ENCODE peak calls at places on chromosomes 6 and 20, in nine cellular contexts. One of them, this sample, is unnamed.

GRCh38 chr6:148999921-149000589 is 253.2 kb downstream of the UST start:
- DNase-seq in GM23248: peak; percentile 91
- DNase-seq in trophoblast cell: no peak
- DNase-seq in astrocyte of the cerebellum: peak; percentile 78
- DNase-seq in fibroblast of pulmonary artery: peak; percentile 88
- DNase-seq in neural progenitor cell: no peak
- DNase-seq in Caco-2: no peak
- DNase-seq in upper lobe of right lung: no peak
- DNase-seq in fibroblast of mammary gland: peak; percentile 89
- DNase-seq in this sample: no peak

GRCh38 chr6:10205892-10206291 is 209.0 kb downstream of the TFAP2A start:
- DNase-seq in GM23248: no peak
- DNase-seq in trophoblast cell: no peak
- DNase-seq in astrocyte of the cerebellum: no peak
- DNase-seq in fibroblast of pulmonary artery: no peak
- DNase-seq in neural progenitor cell: no peak
- DNase-seq in Caco-2: no peak
- DNase-seq in upper lobe of right lung: no peak
- DNase-seq in fibroblast of mammary gland: no peak
- DNase-seq in this sample: no peak

GRCh38 chr20:8246701-8247100 is 114.6 kb downstream of the PLCB1 start:
- DNase-seq in GM23248: no peak
- DNase-seq in trophoblast cell: no peak
- DNase-seq in astrocyte of the cerebellum: no peak
- DNase-seq in fibroblast of pulmonary artery: no peak
- DNase-seq in neural progenitor cell: no peak
- DNase-seq in Caco-2: no peak
- DNase-seq in upper lobe of right lung: no peak
- DNase-seq in fibroblast of mammary gland: no peak
- DNase-seq in this sample: no peak

GRCh38 chr6:158926429-158926828 is 73.6 kb downstream of the RSPH3 start:
- DNase-seq in GM23248: peak; percentile 74
- DNase-seq in trophoblast cell: peak; percentile 46
- DNase-seq in astrocyte of the cerebellum: no peak
- DNase-seq in fibroblast of pulmonary artery: peak; percentile 44
- DNase-seq in neural progenitor cell: no peak
- DNase-seq in Caco-2: no peak
- DNase-seq in upper lobe of right lung: no peak
- DNase-seq in fibroblast of mammary gland: peak; percentile 59
- DNase-seq in this sample: no peak

GRCh38 chr20:24746351-24746685 is 202.8 kb upstream of the CST7 start:
- DNase-seq in GM23248: no peak
- DNase-seq in trophoblast cell: no peak
- DNase-seq in astrocyte of the cerebellum: no peak
- DNase-seq in fibroblast of pulmonary artery: no peak
- DNase-seq in neural progenitor cell: no peak
- DNase-seq in Caco-2: no peak
- DNase-seq in upper lobe of right lung: no peak
- DNase-seq in fibroblast of mammary gland: no peak
- DNase-seq in this sample: peak; percentile 48

GRCh38 chr20:62645613-62646012 is 3.3 kb downstream of the SLCO4A1 start:
- DNase-seq in GM23248: no peak
- DNase-seq in trophoblast cell: no peak
- DNase-seq in astrocyte of the cerebellum: no peak
- DNase-seq in fibroblast of pulmonary artery: no peak
- DNase-seq in neural progenitor cell: no peak
- DNase-seq in Caco-2: no peak
- DNase-seq in upper lobe of right lung: no peak
- DNase-seq in fibroblast of mammary gland: no peak
- DNase-seq in this sample: no peak

GRCh38 chr20:9160760-9161159 is 91.9 kb downstream of the PLCB4 start:
- DNase-seq in GM23248: peak; percentile 32
- DNase-seq in trophoblast cell: no peak
- DNase-seq in astrocyte of the cerebellum: no peak
- DNase-seq in fibroblast of pulmonary artery: no peak
- DNase-seq in neural progenitor cell: no peak
- DNase-seq in Caco-2: no peak
- DNase-seq in upper lobe of right lung: no peak
- DNase-seq in fibroblast of mammary gland: peak; percentile 36
- DNase-seq in this sample: no peak

GRCh38 chr20:46523696-46524328 is 10.5 kb upstream of the ZNF334 start:
- DNase-seq in GM23248: peak; percentile 30
- DNase-seq in trophoblast cell: no peak
- DNase-seq in astrocyte of the cerebellum: no peak
- DNase-seq in fibroblast of pulmonary artery: peak; percentile 25
- DNase-seq in neural progenitor cell: peak; percentile 62
- DNase-seq in Caco-2: peak; percentile 59
- DNase-seq in upper lobe of right lung: no peak
- DNase-seq in fibroblast of mammary gland: peak; percentile 20
- DNase-seq in this sample: no peak

GRCh38 chr6:7529141-7529540 is 12.3 kb upstream of the DSP start:
- DNase-seq in GM23248: no peak
- DNase-seq in trophoblast cell: no peak
- DNase-seq in astrocyte of the cerebellum: no peak
- DNase-seq in fibroblast of pulmonary artery: no peak
- DNase-seq in neural progenitor cell: no peak
- DNase-seq in Caco-2: no peak
- DNase-seq in upper lobe of right lung: no peak
- DNase-seq in fibroblast of mammary gland: no peak
- DNase-seq in this sample: no peak

GRCh38 chr20:62066339-62066982 is 780 bp upstream of the TAF4 start:
- DNase-seq in GM23248: peak; percentile 66
- DNase-seq in trophoblast cell: peak; percentile 56
- DNase-seq in astrocyte of the cerebellum: no peak
- DNase-seq in fibroblast of pulmonary artery: peak; percentile 28
- DNase-seq in neural progenitor cell: peak; percentile 88
- DNase-seq in Caco-2: peak; percentile 92
- DNase-seq in upper lobe of right lung: peak; percentile 81
- DNase-seq in fibroblast of mammary gland: no peak
- DNase-seq in this sample: peak; percentile 95

GRCh38 chr6:39197521-39198500 is 31.5 kb downstream of the KCNK5 start:
- DNase-seq in GM23248: no peak
- DNase-seq in trophoblast cell: no peak
- DNase-seq in astrocyte of the cerebellum: no peak
- DNase-seq in fibroblast of pulmonary artery: no peak
- DNase-seq in neural progenitor cell: no peak
- DNase-seq in Caco-2: no peak
- DNase-seq in upper lobe of right lung: no peak
- DNase-seq in fibroblast of mammary gland: no peak
- DNase-seq in this sample: no peak

GRCh38 chr20:57667385-57667784 is 42.4 kb downstream of the PMEPA1 start:
- DNase-seq in GM23248: no peak
- DNase-seq in trophoblast cell: no peak
- DNase-seq in astrocyte of the cerebellum: no peak
- DNase-seq in fibroblast of pulmonary artery: no peak
- DNase-seq in neural progenitor cell: no peak
- DNase-seq in Caco-2: no peak
- DNase-seq in upper lobe of right lung: no peak
- DNase-seq in fibroblast of mammary gland: no peak
- DNase-seq in this sample: no peak

GRCh38 chr6:53484409-53485280 is 60.3 kb downstream of the GCLC start:
- DNase-seq in GM23248: peak; percentile 77
- DNase-seq in trophoblast cell: peak; percentile 72
- DNase-seq in astrocyte of the cerebellum: peak; percentile 75
- DNase-seq in fibroblast of pulmonary artery: peak; percentile 88
- DNase-seq in neural progenitor cell: peak; percentile 77
- DNase-seq in Caco-2: peak; percentile 63
- DNase-seq in upper lobe of right lung: no peak
- DNase-seq in fibroblast of mammary gland: peak; percentile 81
- DNase-seq in this sample: peak; percentile 17

GRCh38 chr20:53914091-53914860 is 156.1 kb downstream of the BCAS1 start:
- DNase-seq in GM23248: peak; percentile 69
- DNase-seq in trophoblast cell: no peak
- DNase-seq in astrocyte of the cerebellum: no peak
- DNase-seq in fibroblast of pulmonary artery: peak; percentile 61
- DNase-seq in neural progenitor cell: no peak
- DNase-seq in Caco-2: no peak
- DNase-seq in upper lobe of right lung: no peak
- DNase-seq in fibroblast of mammary gland: no peak
- DNase-seq in this sample: no peak
- H3K4me3 ChIP-seq in GM23248: peak overlapping the region; percentile 74
- H3K4me3 ChIP-seq in trophoblast cell: no peak overlapping the region
- H3K4me3 ChIP-seq in astrocyte of the cerebellum: no peak overlapping the region
- H3K4me3 ChIP-seq in fibroblast of pulmonary artery: no peak overlapping the region
- H3K4me3 ChIP-seq in neural progenitor cell: peak overlapping the region; percentile 57
- H3K4me3 ChIP-seq in Caco-2: no peak overlapping the region
- H3K4me3 ChIP-seq in upper lobe of right lung: no peak overlapping the region
- H3K4me3 ChIP-seq in fibroblast of mammary gland: no peak overlapping the region
- H3K4me3 ChIP-seq in this sample: no peak overlapping the region

DNA sequence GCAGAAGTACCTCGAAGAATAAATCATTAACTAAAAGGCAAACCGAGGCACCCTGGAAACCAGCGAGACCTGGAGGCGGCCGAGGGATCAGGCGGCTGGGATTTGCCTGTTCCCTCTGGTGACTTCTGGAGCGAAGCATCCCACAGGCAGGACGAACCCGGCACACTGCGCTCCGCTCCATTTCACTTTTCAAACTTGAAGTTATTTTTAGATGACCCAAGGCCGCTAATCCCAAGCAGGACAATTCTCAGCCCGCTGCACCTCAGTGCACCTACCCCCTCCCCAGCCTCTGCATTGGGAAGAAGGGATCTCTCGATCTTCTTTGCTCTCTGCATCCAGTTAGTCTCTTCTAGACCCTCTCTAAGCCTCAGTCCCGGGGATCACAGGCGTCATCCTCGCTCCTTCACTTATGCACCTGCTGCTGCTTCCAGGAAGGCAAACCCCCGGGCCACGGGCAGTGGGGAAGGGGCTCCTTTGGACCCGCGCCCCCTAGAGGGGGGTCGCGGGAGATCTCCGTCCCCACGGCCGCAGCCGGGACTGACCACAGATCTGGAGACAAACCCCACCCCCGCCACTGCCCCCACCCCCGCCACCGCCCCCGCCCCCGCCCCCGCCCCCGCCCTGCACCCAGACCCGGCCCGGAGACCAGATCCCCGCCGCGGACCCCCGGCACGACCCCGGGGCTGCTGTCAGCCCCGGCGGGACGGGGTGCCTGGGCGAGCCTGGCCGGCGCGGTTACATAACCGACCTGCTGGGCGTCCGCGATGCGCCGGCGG is 636 bp downstream of the RCAN2 start:
- DNase-seq in GM23248: peak; percentile 70
- DNase-seq in trophoblast cell: no peak
- DNase-seq in astrocyte of the cerebellum: no peak
- DNase-seq in fibroblast of pulmonary artery: no peak
- DNase-seq in neural progenitor cell: peak; percentile 87
- DNase-seq in Caco-2: peak; percentile 56
- DNase-seq in upper lobe of right lung: peak; percentile 65
- DNase-seq in fibroblast of mammary gland: no peak
- DNase-seq in this sample: peak; percentile 85
- H3K4me3 ChIP-seq in GM23248: peak overlapping the region; percentile 79
- H3K4me3 ChIP-seq in trophoblast cell: peak overlapping the region; percentile 81
- H3K4me3 ChIP-seq in astrocyte of the cerebellum: peak overlapping the region; percentile 51
- H3K4me3 ChIP-seq in fibroblast of pulmonary artery: no peak overlapping the region
- H3K4me3 ChIP-seq in neural progenitor cell: peak overlapping the region; percentile 71
- H3K4me3 ChIP-seq in Caco-2: peak overlapping the region; percentile 44
- H3K4me3 ChIP-seq in upper lobe of right lung: peak overlapping the region; percentile 65
- H3K4me3 ChIP-seq in fibroblast of mammary gland: peak overlapping the region; percentile 16
- H3K4me3 ChIP-seq in this sample: peak overlapping the region; percentile 68

GRCh38 chr6:36719126-36719525 is 21.5 kb downstream of the RAB44 start:
- DNase-seq in GM23248: no peak
- DNase-seq in trophoblast cell: no peak
- DNase-seq in astrocyte of the cerebellum: no peak
- DNase-seq in fibroblast of pulmonary artery: no peak
- DNase-seq in neural progenitor cell: no peak
- DNase-seq in Caco-2: no peak
- DNase-seq in upper lobe of right lung: peak; percentile 33
- DNase-seq in fibroblast of mammary gland: no peak
- DNase-seq in this sample: no peak

GRCh38 chr6:36718560-36718959 is 20.9 kb downstream of the RAB44 start:
- DNase-seq in GM23248: no peak
- DNase-seq in trophoblast cell: no peak
- DNase-seq in astrocyte of the cerebellum: no peak
- DNase-seq in fibroblast of pulmonary artery: no peak
- DNase-seq in neural progenitor cell: no peak
- DNase-seq in Caco-2: no peak
- DNase-seq in upper lobe of right lung: no peak
- DNase-seq in fibroblast of mammary gland: no peak
- DNase-seq in this sample: no peak

GRCh38 chr6:36716476-36717093 is 19.0 kb downstream of the RAB44 start:
- DNase-seq in GM23248: no peak
- DNase-seq in trophoblast cell: no peak
- DNase-seq in astrocyte of the cerebellum: no peak
- DNase-seq in fibroblast of pulmonary artery: no peak
- DNase-seq in neural progenitor cell: no peak
- DNase-seq in Caco-2: no peak
- DNase-seq in upper lobe of right lung: peak; percentile 48
- DNase-seq in fibroblast of mammary gland: no peak
- DNase-seq in this sample: no peak

GRCh38 chr6:36717231-36717825 is 19.7 kb downstream of the RAB44 start:
- DNase-seq in GM23248: no peak
- DNase-seq in trophoblast cell: no peak
- DNase-seq in astrocyte of the cerebellum: no peak
- DNase-seq in fibroblast of pulmonary artery: no peak
- DNase-seq in neural progenitor cell: no peak
- DNase-seq in Caco-2: no peak
- DNase-seq in upper lobe of right lung: peak; percentile 48
- DNase-seq in fibroblast of mammary gland: no peak
- DNase-seq in this sample: no peak

GRCh38 chr6:36717871-36718540 is 20.4 kb downstream of the RAB44 start:
- DNase-seq in GM23248: no peak
- DNase-seq in trophoblast cell: no peak
- DNase-seq in astrocyte of the cerebellum: no peak
- DNase-seq in fibroblast of pulmonary artery: no peak
- DNase-seq in neural progenitor cell: no peak
- DNase-seq in Caco-2: no peak
- DNase-seq in upper lobe of right lung: peak; percentile 49
- DNase-seq in fibroblast of mammary gland: no peak
- DNase-seq in this sample: peak; percentile 34
- H3K4me3 ChIP-seq in GM23248: no peak overlapping the region
- H3K4me3 ChIP-seq in trophoblast cell: no peak overlapping the region
- H3K4me3 ChIP-seq in astrocyte of the cerebellum: no peak overlapping the region
- H3K4me3 ChIP-seq in fibroblast of pulmonary artery: no peak overlapping the region
- H3K4me3 ChIP-seq in neural progenitor cell: no peak overlapping the region
- H3K4me3 ChIP-seq in Caco-2: no peak overlapping the region
- H3K4me3 ChIP-seq in upper lobe of right lung: no peak overlapping the region
- H3K4me3 ChIP-seq in fibroblast of mammary gland: no peak overlapping the region
- H3K4me3 ChIP-seq in this sample: no peak overlapping the region

GRCh38 chr6:12394170-12394569 is 104.0 kb downstream of the EDN1 start:
- DNase-seq in GM23248: no peak
- DNase-seq in trophoblast cell: no peak
- DNase-seq in astrocyte of the cerebellum: no peak
- DNase-seq in fibroblast of pulmonary artery: no peak
- DNase-seq in neural progenitor cell: no peak
- DNase-seq in Caco-2: no peak
- DNase-seq in upper lobe of right lung: no peak
- DNase-seq in fibroblast of mammary gland: no peak
- DNase-seq in this sample: no peak
- H3K4me3 ChIP-seq in GM23248: no peak overlapping the region
- H3K4me3 ChIP-seq in trophoblast cell: no peak overlapping the region
- H3K4me3 ChIP-seq in astrocyte of the cerebellum: no peak overlapping the region
- H3K4me3 ChIP-seq in fibroblast of pulmonary artery: no peak overlapping the region
- H3K4me3 ChIP-seq in neural progenitor cell: no peak overlapping the region
- H3K4me3 ChIP-seq in Caco-2: no peak overlapping the region
- H3K4me3 ChIP-seq in upper lobe of right lung: no peak overlapping the region
- H3K4me3 ChIP-seq in fibroblast of mammary gland: no peak overlapping the region
- H3K4me3 ChIP-seq in this sample: no peak overlapping the region

This sample was measured in H7.